ENCODE peak calls at places on chromosome 6, in ten cellular contexts. J, C, W, G, V, B, T, I, Z and M are unnamed samples.

GRCh38 chr6:34696189-34696738 is 303 bp downstream of the ILRUN start:
- DNase-seq in J (no peak), C (peak), W (no peak), G (no peak), V (no peak), B (no peak), T (peak), I (no peak), Z (no peak), M (no peak)

GRCh38 chr6:150029749-150030148 is 4.4 kb upstream of the RAET1L start:
- DNase-seq in J (no peak), C (no peak), W (no peak), G (no peak), V (no peak), B (no peak), T (no peak), I (no peak), Z (no peak), M (no peak)

GRCh38 chr6:81906709-81907204 is 154.3 kb upstream of the TENT5A start:
- DNase-seq in J (no peak), C (no peak), W (no peak), G (no peak), V (no peak), B (no peak), T (no peak), I (peak), Z (no peak), M (no peak)

GRCh38 chr6:167092672-167093339 is 30.1 kb upstream of the CCR6 start:
- DNase-seq in J (no peak), C (no peak), W (no peak), G (no peak), V (no peak), B (no peak), T (no peak), I (peak), Z (no peak), M (no peak)

GRCh38 chr6:4962905-4963304 is 40.9 kb downstream of the RPP40 start:
- DNase-seq in J (no peak), C (no peak), W (no peak), G (no peak), V (no peak), B (no peak), T (no peak), I (no peak), Z (no peak), M (no peak)

GRCh38 chr6:16238658-16239089 is 287 bp downstream of the GMPR start:
- DNase-seq in J (no peak), C (no peak), W (no peak), G (no peak), V (no peak), B (no peak), T (peak), I (no peak), Z (no peak), M (no peak)

GRCh38 chr6:116087437-116088027 is 13.1 kb upstream of the NT5DC1 start:
- DNase-seq in J (no peak), C (no peak), W (no peak), G (no peak), V (no peak), B (no peak), T (no peak), I (peak), Z (no peak), M (no peak)

GRCh38 chr6:93675856-93676255 is 256.5 kb upstream of the EPHA7 start:
- DNase-seq in J (no peak), C (no peak), W (no peak), G (no peak), V (no peak), B (no peak), T (no peak), I (no peak), Z (peak), M (no peak)

GRCh38 chr6:47061631-47062300 is 19.6 kb upstream of the ADGRF1 start:
- DNase-seq in J (no peak), C (no peak), W (no peak), G (no peak), V (no peak), B (no peak), T (peak), I (no peak), Z (no peak), M (no peak)

GRCh38 chr6:21996425-21997207 is 300.2 kb downstream of the PRL start:
- DNase-seq in J (no peak), C (no peak), W (no peak), G (no peak), V (no peak), B (no peak), T (no peak), I (no peak), Z (no peak), M (no peak)

GRCh38 chr6:167745660-167746376 is 80.9 kb upstream of the AFDN start:
- DNase-seq in J (no peak), C (peak), W (no peak), G (no peak), V (no peak), B (no peak), T (peak), I (no peak), Z (no peak), M (no peak)

GRCh38 chr6:157432861-157433260 is 51.9 kb downstream of the ZDHHC14 start:
- DNase-seq in J (no peak), C (no peak), W (no peak), G (no peak), V (no peak), B (no peak), T (no peak), I (no peak), Z (no peak), M (no peak)

GRCh38 chr6:130152908-130153510 is 69.7 kb downstream of the SAMD3 start:
- DNase-seq in J (no peak), C (no peak), W (no peak), G (no peak), V (no peak), B (no peak), T (no peak), I (no peak), Z (no peak), M (no peak)

GRCh38 chr6:156781882-156782631 is 4.9 kb downstream of the ARID1B start:
- DNase-seq in J (no peak), C (no peak), W (no peak), G (no peak), V (peak), B (no peak), T (no peak), I (no peak), Z (peak), M (no peak)

GRCh38 chr6:12751694-12752304 is 35.2 kb downstream of the PHACTR1 start:
- DNase-seq in J (peak), C (peak), W (no peak), G (no peak), V (peak), B (no peak), T (no peak), I (peak), Z (no peak), M (peak)

GRCh38 chr6:87968435-87969278 is 79.0 kb upstream of the SPACA1 start:
- DNase-seq in J (no peak), C (peak), W (no peak), G (no peak), V (peak), B (peak), T (no peak), I (peak), Z (peak), M (no peak)

GRCh38 chr6:159904497-159904911 is 13.7 kb downstream of the MAS1 start:
- DNase-seq in J (no peak), C (no peak), W (no peak), G (no peak), V (no peak), B (no peak), T (no peak), I (peak), Z (no peak), M (no peak)

GRCh38 chr6:71012871-71013456 is 56.1 kb upstream of the B3GAT2 start:
- DNase-seq in J (no peak), C (no peak), W (no peak), G (no peak), V (peak), B (peak), T (no peak), I (peak), Z (peak), M (no peak)

GRCh38 chr6:144320746-144321145 is 35.6 kb downstream of the UTRN start:
- DNase-seq in J (no peak), C (no peak), W (no peak), G (no peak), V (no peak), B (no peak), T (no peak), I (no peak), Z (no peak), M (no peak)

GRCh38 chr6:159174263-159174974 is 5.2 kb downstream of the FNDC1 start:
- DNase-seq in J (peak), C (peak), W (peak), G (peak), V (peak), B (peak), T (peak), I (peak), Z (peak), M (peak)

GRCh38 chr6:148298683-148299082 is 44.0 kb upstream of the SASH1 start:
- DNase-seq in J (no peak), C (no peak), W (no peak), G (no peak), V (no peak), B (no peak), T (no peak), I (no peak), Z (no peak), M (no peak)

GRCh38 chr6:43125555-43125954 is 45.5 kb upstream of the SRF start:
- DNase-seq in J (no peak), C (no peak), W (no peak), G (no peak), V (no peak), B (no peak), T (no peak), I (no peak), Z (no peak), M (no peak)

GRCh38 chr6:24340998-24341934 is 16.6 kb downstream of the DCDC2 start:
- DNase-seq in J (no peak), C (no peak), W (no peak), G (no peak), V (no peak), B (no peak), T (no peak), I (no peak), Z (no peak), M (no peak)

GRCh38 chr6:81304486-81304885 is 448.0 kb downstream of the TENT5A start:
- DNase-seq in J (no peak), C (no peak), W (no peak), G (no peak), V (no peak), B (no peak), T (no peak), I (no peak), Z (no peak), M (no peak)

GRCh38 chr6:10720229-10720959 is 2.5 kb upstream of the TMEM14C start:
- DNase-seq in J (peak), C (peak), W (no peak), G (peak), V (peak), B (peak), T (no peak), I (no peak), Z (no peak), M (no peak)

GRCh38 chr6:21885532-21886089 is 292.1 kb downstream of the SOX4 start:
- DNase-seq in J (no peak), C (peak), W (no peak), G (no peak), V (no peak), B (no peak), T (peak), I (no peak), Z (no peak), M (no peak)

GRCh38 chr6:36719126-36719525 is 21.5 kb downstream of the RAB44 start:
- DNase-seq in J (no peak), C (no peak), W (no peak), G (no peak), V (no peak), B (no peak), T (no peak), I (no peak), Z (no peak), M (no peak)

GRCh38 chr6:38209291-38209865 is 389.9 kb downstream of the ZFAND3 start:
- DNase-seq in J (no peak), C (no peak), W (no peak), G (no peak), V (peak), B (no peak), T (no peak), I (peak), Z (no peak), M (no peak)

GRCh38 chr6:149750136-149750609 is 632 bp downstream of the PCMT1 start:
- DNase-seq in J (peak), C (peak), W (peak), G (peak), V (peak), B (no peak), T (peak), I (peak), Z (peak), M (peak)

GRCh38 chr6:120671519-120671918 is 662.8 kb downstream of the TBC1D32 start:
- DNase-seq in J (no peak), C (no peak), W (no peak), G (no peak), V (no peak), B (no peak), T (no peak), I (no peak), Z (no peak), M (no peak)

GRCh38 chr6:75800133-75800532 is 51.1 kb downstream of the MYO6 start:
- DNase-seq in J (no peak), C (no peak), W (no peak), G (no peak), V (no peak), B (no peak), T (no peak), I (no peak), Z (no peak), M (no peak)

GRCh38 chr6:7468382-7469081 is 72.9 kb upstream of the DSP start:
- DNase-seq in J (no peak), C (no peak), W (no peak), G (no peak), V (no peak), B (no peak), T (no peak), I (no peak), Z (no peak), M (no peak)

GRCh38 chr6:136921521-136921935 is 573 bp upstream of the SLC35D3 start:
- DNase-seq in J (no peak), C (no peak), W (no peak), G (no peak), V (no peak), B (no peak), T (no peak), I (peak), Z (peak), M (no peak)

GRCh38 chr6:4743026-4743425 is 33.2 kb upstream of the CDYL start:
- DNase-seq in J (no peak), C (no peak), W (no peak), G (no peak), V (no peak), B (no peak), T (no peak), I (no peak), Z (no peak), M (no peak)

GRCh38 chr6:168119539-168119938 is 40.5 kb upstream of the FRMD1 start:
- DNase-seq in J (no peak), C (no peak), W (no peak), G (no peak), V (no peak), B (no peak), T (no peak), I (no peak), Z (no peak), M (no peak)

GRCh38 chr6:150036081-150036480 is 10.7 kb upstream of the RAET1L start:
- DNase-seq in J (no peak), C (no peak), W (no peak), G (no peak), V (no peak), B (no peak), T (no peak), I (no peak), Z (no peak), M (no peak)